ENCODE peak calls at places on chromosomes 16 and 17, in four cellular contexts. One of them, this sample, is unnamed.
A peak's percentile ranks its signal among the peaks of the same experiment; 100 is the strongest.

GRCh38 chr17:81870155-81870977 is 771 bp downstream of the ARHGDIA start:
- DNase-seq in H1: peak; percentile 62
- DNase-seq in H9: peak; percentile 62
- DNase-seq in mesendoderm: peak; percentile 64
- DNase-seq in this sample: peak; percentile 45

GRCh38 chr17:76090517-76091135 is 11.6 kb downstream of the ZACN start:
- DNase-seq in H1: no peak
- DNase-seq in H9: no peak
- DNase-seq in mesendoderm: no peak
- DNase-seq in this sample: no peak

GRCh38 chr16:76656951-76657498 is 379.8 kb downstream of the CNTNAP4 start:
- DNase-seq in mesendoderm: no peak
- DNase-seq in H9: no peak
- DNase-seq in H1: no peak
- DNase-seq in this sample: no peak

GRCh38 chr17:74465378-74466110 is 890 bp upstream of the CD300A start:
- DNase-seq in H1: no peak
- DNase-seq in H9: no peak
- DNase-seq in mesendoderm: no peak
- DNase-seq in this sample: no peak

GRCh38 chr17:48322060-48322459 is 108.0 kb downstream of the SKAP1 start:
- DNase-seq in H9: no peak
- DNase-seq in mesendoderm: no peak
- DNase-seq in H1: no peak
- DNase-seq in this sample: no peak

GRCh38 chr17:20779521-20779920 is 200.0 kb downstream of the CDRT15L2 start:
- DNase-seq in H9: no peak
- DNase-seq in mesendoderm: no peak
- DNase-seq in H1: no peak
- DNase-seq in this sample: no peak

GRCh38 chr16:57893559-57894389 is 77.2 kb downstream of the CNGB1 start:
- DNase-seq in H1: no peak
- DNase-seq in H9: no peak
- DNase-seq in mesendoderm: no peak
- DNase-seq in this sample: peak; percentile 99

GRCh38 chr16:17301593-17302135 is 169.1 kb downstream of the XYLT1 start:
- DNase-seq in mesendoderm: no peak
- DNase-seq in H9: no peak
- DNase-seq in H1: no peak
- DNase-seq in this sample: no peak

GRCh38 chr17:19771971-19772630 is 24.0 kb upstream of the ALDH3A1 start:
- DNase-seq in mesendoderm: no peak
- DNase-seq in H1: no peak
- DNase-seq in H9: no peak
- DNase-seq in this sample: no peak

GRCh38 chr16:11446566-11447119 is 101.4 kb downstream of the RMI2 start:
- DNase-seq in H9: no peak
- DNase-seq in H1: no peak
- DNase-seq in mesendoderm: no peak
- DNase-seq in this sample: no peak

GRCh38 chr17:72971513-72971880 is 121.0 kb downstream of the SLC39A11 start:
- DNase-seq in H1: no peak
- DNase-seq in H9: no peak
- DNase-seq in mesendoderm: no peak
- DNase-seq in this sample: no peak

GRCh38 chr17:16243811-16244567 is 27.0 kb downstream of the PIGL start:
- DNase-seq in H1: no peak
- DNase-seq in H9: peak; percentile 67
- DNase-seq in mesendoderm: peak; percentile 7
- DNase-seq in this sample: no peak

GRCh38 chr17:80353718-80354275 is 61.2 kb upstream of the ENDOV start:
- DNase-seq in H9: no peak
- DNase-seq in mesendoderm: no peak
- DNase-seq in H1: no peak
- DNase-seq in this sample: no peak
- H3K18ac ChIP-seq in H9: no peak overlapping the region
- H3K18ac ChIP-seq in mesendoderm: no peak overlapping the region
- H3K18ac ChIP-seq in H1: no peak overlapping the region
- H3K18ac ChIP-seq in this sample: no peak overlapping the region

GRCh38 chr16:88754109-88754911 is 30.7 kb downstream of the PIEZO1 start:
- DNase-seq in H9: no peak
- DNase-seq in H1: no peak
- DNase-seq in mesendoderm: no peak
- DNase-seq in this sample: no peak

GRCh38 chr16:88754912-88755744 is 29.9 kb downstream of the PIEZO1 start:
- DNase-seq in H9: peak; percentile 81
- DNase-seq in H1: no peak
- DNase-seq in mesendoderm: no peak
- DNase-seq in this sample: peak; percentile 96

GRCh38 chr16:88752386-88753002 is 32.5 kb downstream of the PIEZO1 start:
- DNase-seq in mesendoderm: no peak
- DNase-seq in H9: no peak
- DNase-seq in H1: no peak
- DNase-seq in this sample: no peak

GRCh38 chr16:88753191-88753590 is 31.8 kb downstream of the PIEZO1 start:
- DNase-seq in H9: no peak
- DNase-seq in mesendoderm: no peak
- DNase-seq in H1: no peak
- DNase-seq in this sample: no peak

GRCh38 chr16:88753600-88753999 is 31.4 kb downstream of the PIEZO1 start:
- DNase-seq in H1: no peak
- DNase-seq in mesendoderm: no peak
- DNase-seq in H9: no peak
- DNase-seq in this sample: no peak
- H3K79me2 ChIP-seq in H1: no peaks in the 10 kb centered on the region
- H3K79me2 ChIP-seq in mesendoderm: peaks cover 3% of the 10 kb centered on the region
- H3K79me2 ChIP-seq in H9: no peaks in the 10 kb centered on the region
- H3K79me2 ChIP-seq in this sample: peaks cover 2% of the 10 kb centered on the region

GRCh38 chr16:74990832-74991231 is 5.9 kb upstream of the WDR59 start:
- DNase-seq in H1: no peak
- DNase-seq in mesendoderm: no peak
- DNase-seq in H9: no peak
- DNase-seq in this sample: no peak

GRCh38 chr16:74995986-74996385 is 2.8 kb upstream of the ZNRF1 start:
- DNase-seq in H1: no peak
- DNase-seq in H9: no peak
- DNase-seq in mesendoderm: no peak
- DNase-seq in this sample: no peak

GRCh38 chr16:74991593-74992403 is 6.9 kb upstream of the WDR59 start:
- DNase-seq in H9: no peak
- DNase-seq in mesendoderm: no peak
- DNase-seq in H1: no peak
- DNase-seq in this sample: no peak

GRCh38 chr16:74987027-74987681 is 2.2 kb upstream of the WDR59 start:
- DNase-seq in H9: no peak
- DNase-seq in mesendoderm: no peak
- DNase-seq in H1: no peak
- DNase-seq in this sample: peak; percentile 95

DNA sequence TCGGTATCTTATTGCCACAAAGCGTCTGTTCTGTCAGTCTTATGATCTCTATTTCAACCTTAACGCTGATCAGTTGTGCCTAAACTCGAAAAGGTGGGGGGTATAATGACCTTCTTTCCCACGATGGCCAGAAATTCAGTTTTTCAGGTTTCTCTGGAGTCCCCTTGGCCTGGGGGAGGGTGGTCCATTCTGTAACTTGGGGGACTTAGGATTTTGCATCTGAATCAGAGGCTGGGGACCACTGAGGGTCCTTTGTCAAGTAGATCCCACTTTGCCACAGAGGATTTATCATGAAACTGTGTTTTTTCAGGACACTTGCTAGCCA is 6.3 kb upstream of the WDR59 start:
- DNase-seq in H9: no peak
- DNase-seq in H1: no peak
- DNase-seq in mesendoderm: no peak
- DNase-seq in this sample: no peak
- H3K9ac ChIP-seq in H9: no peak overlapping the region
- H3K9ac ChIP-seq in H1: no peak overlapping the region
- H3K9ac ChIP-seq in mesendoderm: no peak overlapping the region
- H3K9ac ChIP-seq in this sample: no peak overlapping the region

DNA sequence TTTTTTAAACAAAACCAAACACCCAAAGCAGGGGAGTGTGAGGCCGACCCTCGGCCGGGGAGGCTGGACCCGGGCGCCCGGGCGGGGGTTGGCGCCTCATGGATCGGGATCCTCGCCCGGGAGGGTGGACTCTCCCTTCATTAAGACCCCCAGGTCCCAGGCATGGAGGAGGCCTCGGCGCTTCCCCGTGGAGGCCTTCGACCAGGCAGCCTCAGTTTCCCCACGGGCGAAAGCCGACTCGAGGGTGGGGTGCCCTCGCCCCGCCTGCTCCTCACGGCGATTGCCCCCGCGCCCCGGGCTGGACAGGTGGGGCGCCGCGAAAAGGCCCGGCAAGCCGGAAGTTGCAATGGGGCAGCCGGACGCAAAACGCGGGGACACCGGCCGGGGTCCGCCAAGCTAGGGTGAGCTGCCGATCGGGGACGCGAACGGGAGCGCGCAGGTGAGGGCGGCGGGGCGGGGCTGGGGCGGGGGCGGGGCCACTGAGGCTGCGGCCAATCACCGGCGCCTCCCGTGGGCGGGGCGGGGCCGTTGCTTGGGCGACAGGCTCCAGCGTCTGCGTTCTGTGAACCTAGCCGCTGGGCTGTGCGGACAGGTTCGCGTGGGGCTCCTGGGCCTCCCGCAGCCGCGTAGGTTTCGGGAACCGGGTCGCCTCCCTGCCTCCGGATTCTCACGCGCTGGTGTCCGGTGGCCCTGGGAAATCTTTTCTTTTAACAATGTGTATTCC is 6.0 kb upstream of the ZNF205 start:
- DNase-seq in H9: peak; percentile 97
- DNase-seq in mesendoderm: peak; percentile 95
- DNase-seq in H1: peak; percentile 97
- DNase-seq in this sample: peak; percentile 93
- H3K18ac ChIP-seq in H9: peak overlapping the region; percentile 88
- H3K18ac ChIP-seq in mesendoderm: peak overlapping the region; percentile 81
- H3K18ac ChIP-seq in H1: peak overlapping the region; percentile 71
- H3K18ac ChIP-seq in this sample: peak overlapping the region; percentile 93

GRCh38 chr17:1328437-1328836 is 49.0 kb downstream of the TRARG1 start:
- DNase-seq in H1: no peak
- DNase-seq in H9: no peak
- DNase-seq in mesendoderm: no peak
- DNase-seq in this sample: no peak
- H3K79me2 ChIP-seq in H1: no peaks in the 10 kb centered on the region
- H3K79me2 ChIP-seq in H9: no peaks in the 10 kb centered on the region
- H3K79me2 ChIP-seq in mesendoderm: no peaks in the 10 kb centered on the region
- H3K79me2 ChIP-seq in this sample: no peaks in the 10 kb centered on the region

GRCh38 chr17:2090210-2090641 is 35.3 kb downstream of the HIC1 start:
- DNase-seq in H9: no peak
- DNase-seq in H1: no peak
- DNase-seq in mesendoderm: no peak
- DNase-seq in this sample: peak; percentile 67
- H3K9ac ChIP-seq in H9: no peak overlapping the region
- H3K9ac ChIP-seq in H1: no peak overlapping the region
- H3K9ac ChIP-seq in mesendoderm: no peak overlapping the region
- H3K9ac ChIP-seq in this sample: no peak overlapping the region

GRCh38 chr17:41814195-41814594 is 1.4 kb downstream of the FKBP10 start:
- DNase-seq in H9: no peak
- DNase-seq in H1: no peak
- DNase-seq in mesendoderm: no peak
- DNase-seq in this sample: no peak

GRCh38 chr17:41812176-41813038 is at the start of gene FKBP10:
- DNase-seq in mesendoderm: peak; percentile 98
- DNase-seq in H9: peak; percentile 94
- DNase-seq in H1: peak; percentile 91
- DNase-seq in this sample: peak; percentile 39

GRCh38 chr17:41811549-41812175 is at the start of gene P3H4:
- DNase-seq in H1: peak; percentile 93
- DNase-seq in mesendoderm: peak; percentile 84
- DNase-seq in H9: peak; percentile 87
- DNase-seq in this sample: peak; percentile 82

GRCh38 chr17:41813699-41814124 is 908 bp downstream of the FKBP10 start:
- DNase-seq in H9: no peak
- DNase-seq in mesendoderm: no peak
- DNase-seq in H1: no peak
- DNase-seq in this sample: no peak

GRCh38 chr17:41813039-41813680 is 356 bp downstream of the FKBP10 start:
- DNase-seq in mesendoderm: no peak
- DNase-seq in H1: no peak
- DNase-seq in H9: no peak
- DNase-seq in this sample: no peak
- H3K18ac ChIP-seq in mesendoderm: peak overlapping the region; percentile 93
- H3K18ac ChIP-seq in H1: peak overlapping the region; percentile 36
- H3K18ac ChIP-seq in H9: no peak overlapping the region
- H3K18ac ChIP-seq in this sample: peak overlapping the region; percentile 71

DNA sequence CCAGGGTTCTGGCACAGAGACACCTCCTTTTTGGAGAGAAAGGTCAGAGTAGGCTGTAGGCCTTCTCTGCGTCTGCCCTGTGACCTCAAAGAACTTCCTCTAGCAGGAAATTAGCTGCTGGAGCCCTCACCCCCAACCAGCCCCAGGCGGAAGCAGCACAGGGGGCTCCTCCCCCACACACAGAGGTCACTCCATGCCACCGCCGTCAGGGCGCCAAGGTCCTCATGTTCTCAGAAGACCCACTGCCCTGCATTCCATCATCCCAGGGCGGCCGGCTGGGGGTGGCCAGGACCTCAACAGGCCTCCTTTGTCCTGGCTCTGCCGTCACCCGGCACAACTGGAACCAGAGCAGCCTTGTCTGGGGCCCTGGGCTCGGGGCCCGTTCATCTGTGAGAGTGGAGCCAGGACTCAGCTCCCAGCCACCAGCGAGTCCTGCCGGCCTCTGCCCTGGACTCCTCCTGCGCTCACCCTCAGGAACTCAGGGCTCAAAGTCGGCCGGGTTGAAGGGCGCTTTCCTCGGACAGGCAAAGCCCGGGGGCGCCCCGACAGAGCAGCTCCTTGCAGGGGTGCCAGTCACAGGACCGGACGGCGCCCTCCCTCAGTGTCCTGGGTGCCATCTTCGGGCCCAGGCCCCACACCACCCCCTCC is 1.2 kb downstream of the TMC6 start:
- DNase-seq in mesendoderm: peak; percentile 85
- DNase-seq in H1: no peak
- DNase-seq in H9: peak; percentile 70
- DNase-seq in this sample: no peak
- H3K79me2 ChIP-seq in mesendoderm: peaks cover 20% of the 10 kb centered on the region
- H3K79me2 ChIP-seq in H1: no peaks in the 10 kb centered on the region
- H3K79me2 ChIP-seq in H9: no peaks in the 10 kb centered on the region
- H3K79me2 ChIP-seq in this sample: peaks cover 10% of the 10 kb centered on the region

This sample was measured in trophoblast cell.